ENCODE peak calls at places on chromosomes 16 and 17, in seven cellular contexts. One of them, this sample, is unnamed.

GRCh38 chr17:57045868-57046671 is 39.0 kb upstream of the AKAP1 start:
- DNase-seq in HFFc6: no peak
- DNase-seq in HEK293T: no peak
- DNase-seq in cardiac fibroblast: no peak
- DNase-seq in right lobe of liver: peak
- DNase-seq in IMR-90: no peak
- DNase-seq in activated naive CD8-positive, alpha-beta T cell treated with anti-CD3 and anti-CD28 coated beads for 36 hours: peak
- DNase-seq in this sample: no peak

GRCh38 chr16:69937465-69937951 is 13.6 kb upstream of the CLEC18A start:
- DNase-seq in HFFc6: peak
- DNase-seq in HEK293T: peak
- DNase-seq in IMR-90: no peak
- DNase-seq in cardiac fibroblast: peak
- DNase-seq in activated naive CD8-positive, alpha-beta T cell treated with anti-CD3 and anti-CD28 coated beads for 36 hours: no peak
- DNase-seq in right lobe of liver: no peak
- DNase-seq in this sample: no peak

GRCh38 chr17:5943991-5944390 is 126.2 kb upstream of the WSCD1 start:
- DNase-seq in cardiac fibroblast: no peak
- DNase-seq in IMR-90: no peak
- DNase-seq in HFFc6: no peak
- DNase-seq in activated naive CD8-positive, alpha-beta T cell treated with anti-CD3 and anti-CD28 coated beads for 36 hours: no peak
- DNase-seq in right lobe of liver: no peak
- DNase-seq in HEK293T: no peak
- DNase-seq in this sample: no peak

GRCh38 chr17:19502517-19502916 is 31.1 kb upstream of the SLC47A1 start:
- DNase-seq in HFFc6: no peak
- DNase-seq in IMR-90: no peak
- DNase-seq in activated naive CD8-positive, alpha-beta T cell treated with anti-CD3 and anti-CD28 coated beads for 36 hours: no peak
- DNase-seq in right lobe of liver: no peak
- DNase-seq in cardiac fibroblast: no peak
- DNase-seq in HEK293T: no peak
- DNase-seq in this sample: no peak

GRCh38 chr17:14525551-14526455 is 224.9 kb downstream of the HS3ST3B1 start:
- DNase-seq in HEK293T: no peak
- DNase-seq in HFFc6: no peak
- DNase-seq in activated naive CD8-positive, alpha-beta T cell treated with anti-CD3 and anti-CD28 coated beads for 36 hours: no peak
- DNase-seq in cardiac fibroblast: no peak
- DNase-seq in right lobe of liver: no peak
- DNase-seq in IMR-90: no peak
- DNase-seq in this sample: peak

GRCh38 chr16:71758293-71758760 is 33.8 kb upstream of the PHLPP2 start:
- DNase-seq in right lobe of liver: no peak
- DNase-seq in cardiac fibroblast: no peak
- DNase-seq in HFFc6: no peak
- DNase-seq in IMR-90: no peak
- DNase-seq in HEK293T: no peak
- DNase-seq in activated naive CD8-positive, alpha-beta T cell treated with anti-CD3 and anti-CD28 coated beads for 36 hours: no peak
- DNase-seq in this sample: no peak

GRCh38 chr17:49497147-49498036 is 2.3 kb downstream of the NGFR start:
- DNase-seq in IMR-90: peak
- DNase-seq in right lobe of liver: no peak
- DNase-seq in activated naive CD8-positive, alpha-beta T cell treated with anti-CD3 and anti-CD28 coated beads for 36 hours: peak
- DNase-seq in HEK293T: peak
- DNase-seq in HFFc6: no peak
- DNase-seq in cardiac fibroblast: peak
- DNase-seq in this sample: no peak

GRCh38 chr16:67968440-67969285 is at the start of gene SLC12A4:
- DNase-seq in right lobe of liver: peak
- DNase-seq in cardiac fibroblast: peak
- DNase-seq in activated naive CD8-positive, alpha-beta T cell treated with anti-CD3 and anti-CD28 coated beads for 36 hours: peak
- DNase-seq in HEK293T: peak
- DNase-seq in IMR-90: peak
- DNase-seq in HFFc6: peak
- DNase-seq in this sample: peak

GRCh38 chr17:80847506-80848230 is 144.0 kb upstream of the CHMP6 start:
- DNase-seq in cardiac fibroblast: no peak
- DNase-seq in HFFc6: no peak
- DNase-seq in IMR-90: no peak
- DNase-seq in HEK293T: no peak
- DNase-seq in activated naive CD8-positive, alpha-beta T cell treated with anti-CD3 and anti-CD28 coated beads for 36 hours: peak
- DNase-seq in right lobe of liver: no peak
- DNase-seq in this sample: no peak

GRCh38 chr16:21997693-21998480 is 3.0 kb downstream of the PDZD9 start:
- DNase-seq in IMR-90: no peak
- DNase-seq in cardiac fibroblast: peak
- DNase-seq in HEK293T: no peak
- DNase-seq in right lobe of liver: no peak
- DNase-seq in activated naive CD8-positive, alpha-beta T cell treated with anti-CD3 and anti-CD28 coated beads for 36 hours: no peak
- DNase-seq in HFFc6: no peak
- DNase-seq in this sample: no peak

GRCh38 chr17:72182256-72182890 is 61.6 kb downstream of the SOX9 start:
- DNase-seq in HEK293T: no peak
- DNase-seq in cardiac fibroblast: no peak
- DNase-seq in activated naive CD8-positive, alpha-beta T cell treated with anti-CD3 and anti-CD28 coated beads for 36 hours: no peak
- DNase-seq in IMR-90: no peak
- DNase-seq in right lobe of liver: peak
- DNase-seq in HFFc6: no peak
- DNase-seq in this sample: no peak

GRCh38 chr16:46972429-46972970 is 974 bp downstream of the DNAJA2 start:
- DNase-seq in HFFc6: peak
- DNase-seq in HEK293T: peak
- DNase-seq in IMR-90: peak
- DNase-seq in cardiac fibroblast: peak
- DNase-seq in activated naive CD8-positive, alpha-beta T cell treated with anti-CD3 and anti-CD28 coated beads for 36 hours: no peak
- DNase-seq in right lobe of liver: no peak
- DNase-seq in this sample: peak

GRCh38 chr17:33099906-33100305 is 108.3 kb downstream of the SPACA3 start:
- DNase-seq in right lobe of liver: no peak
- DNase-seq in IMR-90: no peak
- DNase-seq in HEK293T: no peak
- DNase-seq in HFFc6: no peak
- DNase-seq in cardiac fibroblast: no peak
- DNase-seq in activated naive CD8-positive, alpha-beta T cell treated with anti-CD3 and anti-CD28 coated beads for 36 hours: no peak
- DNase-seq in this sample: no peak

GRCh38 chr16:81703177-81704155 is 75.6 kb upstream of the PLCG2 start:
- DNase-seq in cardiac fibroblast: peak
- DNase-seq in IMR-90: peak
- DNase-seq in activated naive CD8-positive, alpha-beta T cell treated with anti-CD3 and anti-CD28 coated beads for 36 hours: no peak
- DNase-seq in right lobe of liver: peak
- DNase-seq in HEK293T: no peak
- DNase-seq in HFFc6: peak
- DNase-seq in this sample: peak

GRCh38 chr17:43935926-43936261 is 6.4 kb downstream of the PPY start:
- DNase-seq in IMR-90: no peak
- DNase-seq in cardiac fibroblast: no peak
- DNase-seq in activated naive CD8-positive, alpha-beta T cell treated with anti-CD3 and anti-CD28 coated beads for 36 hours: no peak
- DNase-seq in right lobe of liver: no peak
- DNase-seq in HEK293T: no peak
- DNase-seq in HFFc6: no peak
- DNase-seq in this sample: no peak

GRCh38 chr17:43832168-43832975 is 574 bp downstream of the MPP3 start:
- DNase-seq in HEK293T: peak
- DNase-seq in cardiac fibroblast: peak
- DNase-seq in IMR-90: peak
- DNase-seq in right lobe of liver: peak
- DNase-seq in HFFc6: peak
- DNase-seq in activated naive CD8-positive, alpha-beta T cell treated with anti-CD3 and anti-CD28 coated beads for 36 hours: peak
- DNase-seq in this sample: peak

GRCh38 chr17:48068491-48068961 is 20.4 kb downstream of the NFE2L1 start:
- DNase-seq in cardiac fibroblast: no peak
- DNase-seq in HFFc6: peak
- DNase-seq in activated naive CD8-positive, alpha-beta T cell treated with anti-CD3 and anti-CD28 coated beads for 36 hours: no peak
- DNase-seq in IMR-90: peak
- DNase-seq in right lobe of liver: no peak
- DNase-seq in HEK293T: peak
- DNase-seq in this sample: no peak

GRCh38 chr16:10121496-10121895 is 60.7 kb downstream of the GRIN2A start:
- DNase-seq in HEK293T: no peak
- DNase-seq in HFFc6: peak
- DNase-seq in cardiac fibroblast: no peak
- DNase-seq in IMR-90: peak
- DNase-seq in right lobe of liver: no peak
- DNase-seq in activated naive CD8-positive, alpha-beta T cell treated with anti-CD3 and anti-CD28 coated beads for 36 hours: no peak
- DNase-seq in this sample: peak

This sample was measured in HT1080.